ENCODE peak calls at places on chromosome 4, in seven cellular contexts. M, T, F, S, I, U and V are unnamed samples.

GRCh38 chr4:99679204-99679603 is 21.6 kb upstream of the C4orf54 start:
- DNase-seq in I (no peak), F (peak; percentile 8), U (no peak), T (no peak), S (no peak), M (no peak), V (no peak)

GRCh38 chr4:124275-125081 is at the start of gene ZNF718:
- DNase-seq in I (peak; percentile 97), F (peak; percentile 98), T (peak; percentile 98), U (peak; percentile 94), M (peak; percentile 95), S (peak; percentile 65), V (peak; percentile 90)

GRCh38 chr4:18063079-18063478 is 41.5 kb upstream of the LCORL start:
- DNase-seq in M (no peak), T (no peak), S (no peak), U (no peak), I (no peak), F (no peak), V (no peak)

GRCh38 chr4:184647391-184648101 is 1.7 kb downstream of the CASP3 start:
- DNase-seq in M (no peak), I (no peak), T (peak; percentile 54), S (no peak), U (no peak), F (peak; percentile 36), V (no peak)

GRCh38 chr4:158729716-158730559 is 6.7 kb upstream of the PPID start:
- DNase-seq in S (no peak), T (peak; percentile 70), M (peak; percentile 68), U (peak; percentile 59), F (peak; percentile 80), I (peak; percentile 77), V (peak; percentile 39)

GRCh38 chr4:6621556-6621927 is 18.9 kb upstream of the MRFAP1 start:
- DNase-seq in M (no peak), I (peak; percentile 44), F (no peak), S (no peak), T (no peak), U (no peak), V (no peak)

GRCh38 chr4:120995611-120996010 is 73.1 kb upstream of the PRDM5 start:
- DNase-seq in F (no peak), U (no peak), M (no peak), S (no peak), I (no peak), T (peak; percentile 7), V (no peak)

GRCh38 chr4:88797725-88798124 is 100.1 kb upstream of the NAP1L5 start:
- DNase-seq in M (no peak), I (no peak), U (no peak), S (no peak), T (no peak), F (no peak), V (no peak)

GRCh38 chr4:80321341-80321740 is 14.2 kb upstream of the CFAP299 start:
- DNase-seq in M (no peak), S (no peak), I (no peak), U (no peak), F (no peak), T (no peak), V (no peak)

DNA sequence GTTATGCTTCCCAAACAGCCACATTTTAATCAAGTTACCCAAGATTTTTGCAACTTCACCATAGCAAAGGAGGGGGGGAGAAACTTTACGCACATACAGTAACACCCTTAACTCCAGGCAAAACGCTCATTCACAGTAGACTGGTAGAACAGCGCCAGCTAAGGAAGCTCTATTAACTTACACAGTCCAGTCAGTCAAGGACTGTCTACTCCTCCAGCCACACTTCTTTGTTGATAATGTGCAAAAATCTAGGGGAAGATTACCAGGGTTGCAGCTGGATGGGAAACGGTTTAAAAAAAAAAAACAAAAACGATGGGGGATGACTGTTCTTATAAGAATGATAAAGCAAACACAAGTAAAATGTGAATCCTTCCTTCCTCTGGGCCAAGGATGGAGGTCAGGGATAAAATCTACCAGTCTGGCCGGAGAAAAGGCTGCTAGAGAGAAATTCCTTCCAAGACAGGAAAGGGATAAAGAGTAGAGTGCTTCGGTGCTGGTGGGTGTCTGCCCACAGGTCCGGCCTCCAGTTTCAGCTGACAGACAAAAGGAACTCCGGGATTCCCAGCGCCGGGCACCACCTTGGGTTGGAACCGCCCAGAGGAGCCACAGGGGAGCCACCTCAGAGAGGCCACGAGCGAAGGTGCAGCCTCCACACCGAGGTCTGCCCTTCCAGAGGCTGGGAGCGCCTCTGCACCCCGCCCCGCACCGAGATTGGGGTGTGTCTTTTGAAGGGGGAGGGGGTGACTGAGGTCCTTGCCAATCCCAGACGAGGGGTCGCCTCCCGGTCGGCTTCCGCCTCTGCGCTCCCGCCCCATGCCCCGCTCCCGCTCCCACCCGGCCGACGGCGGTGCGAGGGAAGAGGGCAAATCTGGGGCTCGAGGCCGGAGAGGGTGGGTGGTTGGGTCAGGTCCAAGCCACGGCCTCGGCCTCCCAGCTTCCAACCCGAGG is 789 bp downstream of the ANKRD50 start:
- DNase-seq in I (peak; percentile 73), F (peak; percentile 81), M (peak; percentile 55), U (peak; percentile 18), T (peak; percentile 79), S (peak; percentile 5), V (peak; percentile 45)
- TF ChIP-seq CTCF in I (no peak), F (peak; percentile 36), M (no peak), U (no peak), T (peak; percentile 38), S (no peak), V (peak; percentile 19)

DNA sequence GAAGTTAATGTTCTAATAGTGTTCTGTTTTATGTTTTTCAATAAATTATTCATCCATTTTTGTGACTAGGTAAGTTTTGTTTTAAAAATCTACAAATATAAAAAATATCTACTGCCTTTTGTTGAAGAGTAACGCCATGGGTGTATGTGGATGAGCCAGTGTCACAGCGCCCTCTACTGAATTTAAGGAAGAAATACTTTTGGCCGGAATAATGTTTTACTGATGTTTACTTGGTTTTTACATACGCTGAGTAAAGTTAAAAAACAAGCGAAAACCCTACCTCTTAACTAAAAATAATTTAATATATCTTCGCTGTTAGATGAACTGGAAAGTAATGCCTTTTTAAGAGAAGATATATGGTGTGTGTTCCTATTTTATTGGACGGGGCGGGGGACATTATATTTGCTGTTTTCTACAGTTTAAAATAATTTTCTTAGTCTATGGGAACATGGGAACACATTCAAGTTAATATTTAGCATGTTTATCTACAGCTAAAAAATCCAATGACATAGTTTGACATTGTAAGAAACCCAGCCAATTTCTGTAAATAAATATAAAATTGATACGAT is 86.1 kb downstream of the CPE start:
- DNase-seq in U (peak; percentile 59), T (peak; percentile 54), I (no peak), F (peak; percentile 72), M (no peak), S (no peak), V (no peak)
- TF ChIP-seq CTCF in U (peak; percentile 63), T (peak; percentile 74), I (peak; percentile 69), F (peak; percentile 66), M (no peak), S (peak; percentile 77), V (peak; percentile 93)

GRCh38 chr4:139585468-139585867 is 29.4 kb upstream of the SETD7 start:
- DNase-seq in I (no peak), U (no peak), S (no peak), T (no peak), F (no peak), M (no peak), V (no peak)

GRCh38 chr4:139582044-139582443 is 26.0 kb upstream of the SETD7 start:
- DNase-seq in T (peak; percentile 39), F (no peak), U (no peak), I (no peak), S (no peak), M (no peak), V (no peak)

GRCh38 chr4:139584019-139584418 is 28.0 kb upstream of the SETD7 start:
- DNase-seq in T (no peak), M (no peak), F (no peak), U (no peak), S (no peak), I (no peak), V (no peak)

GRCh38 chr4:139587452-139587851 is 31.4 kb upstream of the SETD7 start:
- DNase-seq in M (no peak), U (no peak), F (peak; percentile 52), I (no peak), S (no peak), T (peak; percentile 34), V (no peak)

GRCh38 chr4:139584784-139585183 is 28.8 kb upstream of the SETD7 start:
- DNase-seq in I (no peak), M (no peak), T (peak; percentile 33), U (no peak), F (no peak), S (no peak), V (no peak)
- TF ChIP-seq CTCF in I (no peak), M (no peak), T (no peak), U (no peak), F (no peak), S (no peak), V (no peak)

GRCh38 chr4:163587867-163588266 is 93.4 kb downstream of the TMA16 start:
- DNase-seq in I (no peak), M (no peak), F (no peak), T (no peak), S (no peak), U (peak; percentile 14), V (no peak)
- TF ChIP-seq CTCF in I (no peak), M (no peak), F (no peak), T (no peak), S (no peak), U (peak; percentile 34), V (peak; percentile 49)

GRCh38 chr4:108833041-108833440 is 70.2 kb upstream of the ETNPPL start:
- DNase-seq in T (no peak), S (no peak), F (peak; percentile 61), M (no peak), U (no peak), I (no peak), V (no peak)
- TF ChIP-seq CTCF in T (no peak), S (no peak), F (peak; percentile 36), M (no peak), U (no peak), I (no peak), V (peak; percentile 31)

DNA sequence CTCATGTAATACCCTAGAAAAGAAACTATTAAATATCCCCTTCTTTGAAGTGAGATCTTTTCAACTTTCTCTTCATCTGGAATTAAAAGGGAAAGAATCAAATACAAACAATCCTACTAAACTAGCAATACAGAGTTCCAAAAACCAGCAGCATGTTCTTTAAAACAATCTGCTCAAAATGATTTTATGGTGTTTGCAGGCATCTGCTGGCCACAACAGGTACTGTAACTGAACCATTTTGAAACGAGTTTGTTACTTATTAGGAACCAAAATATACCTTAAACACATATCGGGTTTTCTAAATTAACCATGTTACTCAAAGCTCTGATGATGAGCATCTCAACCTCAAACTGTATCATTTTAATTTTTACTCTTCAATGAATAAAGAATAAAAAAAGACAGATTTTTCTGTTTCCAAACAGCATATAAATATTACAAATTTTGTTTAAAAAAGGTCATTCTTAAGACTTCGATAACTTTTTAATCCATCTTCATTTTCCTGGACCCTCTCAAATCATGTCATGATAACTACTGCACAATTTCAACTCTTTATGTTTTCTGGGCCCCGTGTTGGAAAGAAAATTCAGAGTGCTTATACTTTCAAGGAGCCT is 56.5 kb downstream of the ARAP2 start:
- DNase-seq in S (no peak), M (no peak), I (no peak), U (no peak), T (peak; percentile 31), F (peak; percentile 62), V (no peak)
- TF ChIP-seq CTCF in S (peak; percentile 36), M (no peak), I (peak; percentile 26), U (peak; percentile 55), T (peak; percentile 53), F (peak; percentile 68), V (peak; percentile 76)

DNA sequence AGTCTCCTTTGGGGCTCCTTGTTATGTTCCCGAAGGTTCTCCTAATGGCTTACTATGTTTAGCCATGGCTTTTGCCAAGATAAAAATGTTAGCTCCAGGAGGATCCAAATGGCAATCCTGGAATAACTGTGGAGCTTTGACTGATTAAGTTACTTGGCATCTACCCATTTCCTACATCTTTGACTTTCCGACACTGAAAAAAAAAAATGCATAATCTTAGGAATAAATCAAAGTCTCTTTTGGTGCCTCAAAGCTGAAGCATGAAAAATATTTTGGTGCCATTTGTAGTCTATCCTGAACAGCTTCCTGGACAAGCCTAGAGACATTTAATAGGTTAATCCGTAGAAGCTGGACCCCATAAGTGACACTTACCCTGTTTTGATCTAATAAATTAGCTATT is 191.7 kb downstream of the PALLD start:
- DNase-seq in M (no peak), U (no peak), F (no peak), I (no peak), T (no peak), S (no peak), V (no peak)
- TF ChIP-seq CTCF in M (no peak), U (no peak), F (no peak), I (no peak), T (no peak), S (no peak), V (no peak)